ENCODE peak calls at places on chromosomes 16 and 17, in four cellular contexts. H, I, D and B are unnamed samples.

GRCh38 chr17:80279895-80280294 is 19.2 kb downstream of the RNF213 start:
- DNase-seq in H (no peak), I (no peak), D (peak; percentile 86), B (peak; percentile 63)

GRCh38 chr16:75273054-75273925 is 21.9 kb upstream of the BCAR1 start:
- DNase-seq in H (no peak), I (no peak), D (no peak), B (no peak)

GRCh38 chr17:4162775-4163498 is 19.9 kb downstream of the CYB5D2 start:
- DNase-seq in H (no peak), I (no peak), D (no peak), B (peak; percentile 31)

GRCh38 chr17:77726549-77726957 is 231.9 kb upstream of the TNRC6C start:
- DNase-seq in H (no peak), I (no peak), D (no peak), B (no peak)

GRCh38 chr17:75976175-75976848 is 2.7 kb downstream of the ACOX1 start:
- DNase-seq in H (no peak), I (no peak), D (no peak), B (no peak)

GRCh38 chr17:31525801-31526549 is 134.5 kb downstream of the RAB11FIP4 start:
- DNase-seq in H (no peak), I (no peak), D (no peak), B (no peak)

GRCh38 chr16:87243383-87243964 is 73.7 kb downstream of the C16orf95 start:
- DNase-seq in H (no peak), I (no peak), D (no peak), B (no peak)

GRCh38 chr16:31513884-31514283 is 5.7 kb upstream of the RUSF1 start:
- DNase-seq in H (no peak), I (no peak), D (no peak), B (no peak)

GRCh38 chr16:84881702-84882521 is 62.1 kb downstream of the CRISPLD2 start:
- DNase-seq in H (no peak), I (no peak), D (peak; percentile 51), B (peak; percentile 31)

GRCh38 chr17:58391302-58391984 is 25.9 kb downstream of the RNF43 start:
- DNase-seq in H (no peak), I (peak; percentile 94), D (no peak), B (no peak)

GRCh38 chr16:54942353-54942943 is 11.8 kb downstream of the IRX5 start:
- DNase-seq in H (no peak), I (no peak), D (no peak), B (no peak)

GRCh38 chr17:72427761-72428109 is 306.9 kb downstream of the SOX9 start:
- DNase-seq in H (no peak), I (no peak), D (no peak), B (no peak)

GRCh38 chr16:47025641-47026040 is 52.2 kb upstream of the DNAJA2 start:
- DNase-seq in H (no peak), I (no peak), D (no peak), B (no peak)

GRCh38 chr17:75723201-75723930 is 2.1 kb downstream of the ITGB4 start:
- DNase-seq in H (no peak), I (no peak), D (no peak), B (no peak)

GRCh38 chr17:28384281-28385036 is 13.0 kb downstream of the SARM1 start:
- DNase-seq in H (peak; percentile 78), I (peak; percentile 69), D (peak; percentile 61), B (peak; percentile 36)

GRCh38 chr17:43645765-43646481 is 15.8 kb downstream of the MEOX1 start:
- DNase-seq in H (no peak), I (no peak), D (peak; percentile 86), B (peak; percentile 86)

GRCh38 chr17:11490171-11490760 is 108.0 kb upstream of the DNAH9 start:
- DNase-seq in H (no peak), I (no peak), D (no peak), B (no peak)

GRCh38 chr16:84362410-84362809 is 5.9 kb upstream of the ATP2C2 start:
- DNase-seq in H (no peak), I (peak; percentile 12), D (no peak), B (no peak)

GRCh38 chr17:20116683-20117309 is 107.6 kb downstream of the SPECC1 start:
- DNase-seq in H (no peak), I (peak; percentile 58), D (no peak), B (peak; percentile 55)

GRCh38 chr17:34562387-34562786 is 17.0 kb upstream of the TMEM132E start:
- DNase-seq in H (no peak), I (peak; percentile 3), D (no peak), B (no peak)

GRCh38 chr16:72530434-72530833 is 358.5 kb upstream of the PMFBP1 start:
- DNase-seq in H (no peak), I (no peak), D (no peak), B (no peak)

GRCh38 chr17:42518755-42519545 is 17.1 kb upstream of the NAGLU start:
- DNase-seq in H (no peak), I (no peak), D (no peak), B (peak; percentile 77)

GRCh38 chr16:28981517-28981916 is 3.3 kb upstream of the LAT start:
- DNase-seq in H (no peak), I (no peak), D (no peak), B (no peak)

GRCh38 chr16:59210955-59211541 is 476.9 kb upstream of the GOT2 start:
- DNase-seq in H (no peak), I (no peak), D (no peak), B (peak; percentile 17)

GRCh38 chr17:76740329-76741118 is 2.6 kb downstream of the MFSD11 start:
- DNase-seq in H (no peak), I (no peak), D (no peak), B (no peak)

GRCh38 chr16:73205153-73205549 is 157.2 kb upstream of the ZFHX3 start:
- DNase-seq in H (no peak), I (no peak), D (no peak), B (no peak)

GRCh38 chr16:13291934-13292333 is 390.5 kb downstream of the SHISA9 start:
- DNase-seq in H (no peak), I (no peak), D (no peak), B (no peak)

GRCh38 chr16:67326472-67327309 is at the start of the genes KCTD19 and LRRC36:
- DNase-seq in H (peak; percentile 72), I (peak; percentile 72), D (peak; percentile 78), B (peak; percentile 39)

GRCh38 chr17:81640011-81640410 is 3.0 kb downstream of the TSPAN10 start:
- DNase-seq in H (no peak), I (no peak), D (no peak), B (no peak)

GRCh38 chr16:84973226-84973625 is 38.1 kb downstream of the ZDHHC7 start:
- DNase-seq in H (no peak), I (no peak), D (no peak), B (no peak)

GRCh38 chr17:76442341-76443338 is 10.3 kb downstream of the UBE2O start:
- DNase-seq in H (no peak), I (no peak), D (no peak), B (no peak)

GRCh38 chr16:56339431-56340195 is 85.7 kb downstream of the AMFR start:
- DNase-seq in H (no peak), I (no peak), D (no peak), B (no peak)

GRCh38 chr17:42754782-42755181 is 6.2 kb upstream of the RAMP2 start:
- DNase-seq in H (no peak), I (no peak), D (peak; percentile 91), B (peak; percentile 45)